ENCODE peak calls at places on chromosomes 13 and 19, in four cellular contexts. O, Y, V and G are unnamed samples.

GRCh38 chr13:78604782-78605611 is 1.6 kb upstream of the POU4F1 start:
- DNase-seq in O (no peak), Y (no peak), V (no peak), G (no peak)

GRCh38 chr13:50810998-50811397 is 32.5 kb downstream of the DLEU7 start:
- DNase-seq in O (no peak), Y (no peak), V (no peak), G (no peak)

GRCh38 chr13:79642596-79642995 is 161.6 kb downstream of the NDFIP2 start:
- DNase-seq in O (no peak), Y (no peak), V (no peak), G (no peak)

GRCh38 chr13:92900455-92900854 is 326.2 kb upstream of the GPC6 start:
- DNase-seq in O (no peak), Y (no peak), V (no peak), G (no peak)

GRCh38 chr19:372306-372890 is 27.8 kb upstream of the MIER2 start:
- DNase-seq in O (no peak), Y (no peak), V (peak; percentile 72), G (no peak)

GRCh38 chr13:74251778-74252519 is 117.7 kb upstream of the KLF12 start:
- DNase-seq in O (no peak), Y (no peak), V (no peak), G (no peak)

GRCh38 chr19:40465025-40465780 is at the start of gene BLVRB:
- DNase-seq in O (no peak), Y (no peak), V (no peak), G (no peak)

GRCh38 chr13:92896842-92897241 is 329.8 kb upstream of the GPC6 start:
- DNase-seq in O (no peak), Y (no peak), V (no peak), G (no peak)

GRCh38 chr13:62879071-62879470 is 1463.4 kb upstream of the PCDH20 start:
- DNase-seq in O (no peak), Y (no peak), V (no peak), G (no peak)

GRCh38 chr13:32039056-32039455 is 7.5 kb downstream of the FRY start:
- DNase-seq in O (no peak), Y (no peak), V (no peak), G (no peak)

GRCh38 chr19:50486823-50487515 is 10.3 kb upstream of the GARIN5A start:
- DNase-seq in O (no peak), Y (peak; percentile 11), V (no peak), G (no peak)

GRCh38 chr19:10246511-10246910 is 5.5 kb upstream of the MRPL4 start:
- DNase-seq in O (no peak), Y (no peak), V (no peak), G (no peak)

DNA sequence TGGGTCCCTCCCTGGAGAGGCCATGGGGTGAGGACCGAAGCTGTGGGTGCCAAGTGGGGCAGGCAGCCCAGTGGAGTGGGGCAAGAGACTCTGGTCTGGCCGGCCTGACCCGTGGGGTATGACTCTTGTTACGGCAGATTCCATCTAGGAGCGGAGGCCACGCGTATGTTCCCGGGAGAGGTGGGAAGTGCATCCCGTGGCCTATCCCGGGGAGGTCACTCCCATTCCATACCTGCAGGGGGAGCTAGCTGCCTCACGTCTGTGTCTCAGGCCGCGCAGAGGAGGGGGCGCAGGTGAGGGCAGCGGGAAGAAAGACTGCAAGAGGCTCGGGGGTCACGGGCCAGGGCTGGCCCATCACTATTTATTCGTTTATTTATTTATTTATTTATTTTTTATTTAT is 4.9 kb downstream of the CSNK1G2 start:
- DNase-seq in O (peak; percentile 50), Y (no peak), V (no peak), G (no peak)
- TF ChIP-seq CTCF in O (peak; percentile 56), Y (peak; percentile 67), V (peak; percentile 46), G (peak; percentile 49)

GRCh38 chr19:47713046-47714021 is at the start of gene EHD2:
- DNase-seq in O (peak; percentile 81), Y (peak; percentile 11), V (peak; percentile 86), G (no peak)
- H3K4me3 ChIP-seq in O (peak within 1 kb of the TSS; percentile 97), Y (no peak within 1 kb of the TSS), V (peak within 1 kb of the TSS; percentile 78), G (peak within 1 kb of the TSS; percentile 74)

DNA sequence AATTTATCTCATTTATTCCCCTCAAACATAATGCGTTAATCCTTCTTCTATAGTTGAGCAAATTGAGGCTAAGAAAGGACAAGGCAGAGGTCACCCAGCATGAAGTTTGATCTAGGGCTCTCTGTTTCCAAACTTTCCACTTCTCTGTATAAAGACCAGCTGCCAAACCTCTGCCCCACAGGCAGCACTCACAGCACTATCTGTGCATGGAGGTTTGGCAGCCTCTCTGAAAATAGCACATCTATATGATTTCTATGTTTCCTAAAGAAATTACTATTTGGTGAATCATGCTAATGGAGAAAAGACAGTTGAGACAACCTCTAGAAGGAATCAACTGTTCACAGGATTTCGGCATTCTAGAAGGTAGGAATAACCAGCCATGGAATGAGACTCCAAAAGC is 554.5 kb downstream of the IRS2 start:
- DNase-seq in O (no peak), Y (no peak), V (no peak), G (no peak)
- H3K9me3 ChIP-seq in O (no peaks in the 10 kb centered on the region), Y (no peaks in the 10 kb centered on the region), V (no peaks in the 10 kb centered on the region), G (no peaks in the 10 kb centered on the region)

DNA sequence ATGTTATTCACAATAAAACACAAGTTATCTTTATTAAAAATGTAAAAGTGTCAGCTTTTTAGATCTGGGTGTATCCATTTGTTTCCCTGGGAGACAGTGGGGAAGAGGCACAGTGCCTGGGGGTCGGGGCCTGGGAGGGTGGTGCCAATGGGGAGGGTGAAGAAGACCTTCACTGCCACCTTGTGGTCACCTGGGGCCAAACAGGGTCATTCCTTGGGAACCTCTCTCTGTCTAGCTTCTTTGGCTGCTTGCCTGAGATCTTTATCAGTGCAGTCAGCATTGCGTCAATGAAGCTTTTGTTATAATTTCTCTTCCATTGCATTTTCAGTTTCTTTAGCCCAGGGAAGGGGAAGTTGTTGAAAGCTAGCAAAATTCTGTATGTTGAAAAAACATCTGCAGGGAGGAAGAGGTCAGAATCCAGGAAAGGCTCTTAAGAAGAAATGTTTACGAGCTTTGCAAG is 39.1 kb downstream of the PCDH8 start:
- DNase-seq in O (no peak), Y (no peak), V (peak; percentile 42), G (no peak)
- TF ChIP-seq CTCF in O (no peak), Y (no peak), V (peak; percentile 57), G (peak; percentile 40)